ENCODE peak calls at places on chromosomes 7 and 10, in eight cellular contexts. P is IMR-90, S is fibroblast of lung, R is PC-3, F is H9, M is astrocyte, V is GM23248, Y is HepG2. J is an unnamed sample.

GRCh38 chr7:30206466-30206865 is 71.7 kb downstream of the MTURN start:
- DNase-seq in P (peak; percentile 13), S (no peak), R (peak; percentile 60), F (no peak), M (peak; percentile 76), V (peak; percentile 87), Y (no peak), J (peak; percentile 41)

GRCh38 chr7:1428941-1429444 is 30.3 kb downstream of the MICALL2 start:
- DNase-seq in P (no peak), S (no peak), R (no peak), F (no peak), M (no peak), V (no peak), Y (peak; percentile 41), J (no peak)

GRCh38 chr7:146146866-146147265 is 30.3 kb downstream of the CNTNAP2 start:
- DNase-seq in P (no peak), S (peak; percentile 27), R (peak; percentile 32), F (no peak), M (peak; percentile 69), V (peak; percentile 2), Y (no peak), J (no peak)

GRCh38 chr7:40437498-40437897 is 302.7 kb downstream of the SUGCT start:
- DNase-seq in P (peak; percentile 95), S (peak; percentile 83), R (peak; percentile 92), F (no peak), M (peak; percentile 99), V (peak; percentile 90), Y (peak; percentile 56), J (peak; percentile 48)

GRCh38 chr7:73725703-73726466 is 6.4 kb upstream of the STX1A start:
- DNase-seq in P (peak; percentile 53), S (peak; percentile 58), R (peak; percentile 94), F (peak; percentile 93), M (no peak), V (peak; percentile 80), Y (peak; percentile 66), J (no peak)

GRCh38 chr7:101915000-101915399 is 97.6 kb downstream of the CUX1 start:
- DNase-seq in P (no peak), S (no peak), R (no peak), F (no peak), M (no peak), V (no peak), Y (no peak), J (no peak)

GRCh38 chr10:122492955-122493597 is 31.7 kb downstream of the HTRA1 start:
- DNase-seq in P (peak; percentile 56), S (peak; percentile 68), R (no peak), F (no peak), M (no peak), V (peak; percentile 91), Y (no peak), J (no peak)

GRCh38 chr7:134632937-134633540 is 13.6 kb upstream of the BPGM start:
- DNase-seq in P (peak; percentile 69), S (peak; percentile 65), R (peak; percentile 64), F (no peak), M (peak; percentile 32), V (peak; percentile 66), Y (peak; percentile 44), J (no peak)

GRCh38 chr7:25801214-25801613 is 350.8 kb upstream of the NFE2L3 start:
- DNase-seq in P (no peak), S (no peak), R (no peak), F (no peak), M (no peak), V (no peak), Y (no peak), J (no peak)

GRCh38 chr7:39531818-39532217 is 34.4 kb upstream of the YAE1 start:
- DNase-seq in P (no peak), S (no peak), R (no peak), F (no peak), M (no peak), V (no peak), Y (no peak), J (no peak)

GRCh38 chr7:78220754-78221153 is 422.2 kb downstream of the PHTF2 start:
- DNase-seq in P (no peak), S (no peak), R (no peak), F (no peak), M (no peak), V (no peak), Y (no peak), J (no peak)

GRCh38 chr7:118735436-118735835 is 510.9 kb downstream of the ANKRD7 start:
- DNase-seq in P (no peak), S (peak; percentile 2), R (no peak), F (no peak), M (no peak), V (no peak), Y (no peak), J (no peak)

GRCh38 chr10:34010891-34011290 is 676.4 kb upstream of the NRP1 start:
- DNase-seq in P (peak; percentile 41), S (no peak), R (no peak), F (no peak), M (peak; percentile 70), V (peak; percentile 83), Y (no peak), J (no peak)

GRCh38 chr7:78607099-78607498 is 808.5 kb downstream of the PHTF2 start:
- DNase-seq in P (no peak), S (peak; percentile 11), R (peak; percentile 48), F (peak; percentile 46), M (no peak), V (peak; percentile 13), Y (no peak), J (no peak)

GRCh38 chr10:17212802-17213204 is 11.3 kb upstream of the TRDMT1 start:
- DNase-seq in P (no peak), S (no peak), R (no peak), F (no peak), M (no peak), V (no peak), Y (no peak), J (no peak)

GRCh38 chr10:61257956-61258496 is 195.2 kb downstream of the TMEM26 start:
- DNase-seq in P (peak; percentile 58), S (peak; percentile 52), R (peak; percentile 79), F (no peak), M (no peak), V (peak; percentile 34), Y (no peak), J (no peak)

GRCh38 chr7:159040146-159040545 is 104.5 kb downstream of the VIPR2 start:
- DNase-seq in P (no peak), S (no peak), R (no peak), F (no peak), M (no peak), V (no peak), Y (no peak), J (no peak)
- H3K9ac ChIP-seq in P (no peak overlapping the region), S (no peak overlapping the region), R (no peak overlapping the region), F (no peak overlapping the region), M (no peak overlapping the region), V (no peak overlapping the region), Y (no peak overlapping the region), J (no peak overlapping the region)

GRCh38 chr7:157400171-157400860 is 63.5 kb downstream of the DNAJB6 start:
- DNase-seq in P (no peak), S (no peak), R (no peak), F (no peak), M (no peak), V (no peak), Y (no peak), J (no peak)

GRCh38 chr7:157402911-157403534 is 66.2 kb downstream of the DNAJB6 start:
- DNase-seq in P (peak; percentile 43), S (no peak), R (no peak), F (no peak), M (no peak), V (no peak), Y (no peak), J (no peak)

GRCh38 chr7:157401567-157402387 is 65.0 kb downstream of the DNAJB6 start:
- DNase-seq in P (no peak), S (no peak), R (no peak), F (no peak), M (no peak), V (no peak), Y (no peak), J (no peak)

GRCh38 chr7:157404002-157404401 is 67.2 kb downstream of the DNAJB6 start:
- DNase-seq in P (no peak), S (no peak), R (no peak), F (no peak), M (no peak), V (no peak), Y (no peak), J (no peak)

GRCh38 chr7:157402388-157402703 is 65.5 kb downstream of the DNAJB6 start:
- DNase-seq in P (no peak), S (no peak), R (no peak), F (no peak), M (no peak), V (no peak), Y (no peak), J (no peak)
- H4K20me1 ChIP-seq in P (peaks cover 60% of the 10 kb centered on the region), S (no peaks in the 10 kb centered on the region), R (no peaks in the 10 kb centered on the region), F (no peaks in the 10 kb centered on the region), M (peaks cover 81% of the 10 kb centered on the region), V (no peaks in the 10 kb centered on the region), Y (no peaks in the 10 kb centered on the region), J (peaks cover 24% of the 10 kb centered on the region)

GRCh38 chr10:132209978-132210530 is 23.3 kb downstream of the DPYSL4 start:
- DNase-seq in P (no peak), S (no peak), R (no peak), F (no peak), M (no peak), V (no peak), Y (no peak), J (no peak)

GRCh38 chr10:132207536-132208488 is 21.1 kb downstream of the DPYSL4 start:
- DNase-seq in P (no peak), S (no peak), R (no peak), F (no peak), M (no peak), V (no peak), Y (no peak), J (no peak)

GRCh38 chr10:132206806-132207535 is 20.2 kb downstream of the DPYSL4 start:
- DNase-seq in P (no peak), S (no peak), R (no peak), F (no peak), M (no peak), V (no peak), Y (no peak), J (no peak)

GRCh38 chr10:132209130-132209529 is 22.4 kb downstream of the DPYSL4 start:
- DNase-seq in P (peak; percentile 23), S (no peak), R (peak; percentile 19), F (no peak), M (peak; percentile 18), V (peak; percentile 81), Y (no peak), J (no peak)

DNA sequence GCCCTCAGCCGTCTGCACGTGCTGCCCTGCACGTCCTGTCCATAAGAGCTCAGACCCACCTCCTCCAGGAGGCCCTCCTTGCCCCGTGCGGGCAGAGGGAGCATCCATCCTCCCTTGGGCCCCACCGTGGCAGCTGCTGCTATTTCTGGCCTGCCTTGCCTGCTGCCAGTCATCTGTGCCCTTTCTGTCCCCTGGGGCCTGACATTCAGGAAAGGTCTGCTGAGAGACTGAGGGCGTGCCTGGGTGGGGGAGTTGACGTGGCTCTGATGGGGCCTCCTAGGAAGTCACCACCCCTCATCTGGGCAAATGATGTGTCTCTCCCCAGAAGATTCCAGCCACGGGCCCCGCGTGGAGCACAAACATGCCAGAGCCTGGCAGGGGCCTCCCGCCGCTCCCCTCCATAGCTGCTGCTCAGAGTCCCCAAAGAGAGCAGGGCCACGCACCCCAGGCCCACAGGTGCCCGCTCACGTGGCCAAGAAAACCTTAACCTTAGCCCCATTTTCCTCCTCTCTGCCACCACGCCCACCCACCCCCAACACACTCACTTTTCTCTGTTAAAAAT is 21.8 kb downstream of the DPYSL4 start:
- DNase-seq in P (no peak), S (no peak), R (no peak), F (no peak), M (no peak), V (no peak), Y (no peak), J (no peak)
- H3K9ac ChIP-seq in P (no peak overlapping the region), S (no peak overlapping the region), R (no peak overlapping the region), F (no peak overlapping the region), M (no peak overlapping the region), V (no peak overlapping the region), Y (no peak overlapping the region), J (no peak overlapping the region)

GRCh38 chr7:6382797-6383196 is 65.0 kb downstream of the DAGLB start:
- DNase-seq in P (no peak), S (no peak), R (no peak), F (no peak), M (no peak), V (peak; percentile 45), Y (no peak), J (no peak)
- H4K20me1 ChIP-seq in P (peaks cover 99% of the 10 kb centered on the region), S (peaks cover 9% of the 10 kb centered on the region), R (peaks cover 51% of the 10 kb centered on the region), F (no peaks in the 10 kb centered on the region), M (peaks cover 96% of the 10 kb centered on the region), V (peaks cover 69% of the 10 kb centered on the region), Y (peaks cover 93% of the 10 kb centered on the region), J (peaks cover 45% of the 10 kb centered on the region)

J was measured in keratinocyte.